ENCODE peak calls at places on chromosomes 6 and 20, in nine cellular contexts. One of them, this sample, is unnamed.

GRCh38 chr6:146029573-146030184 is 817 bp downstream of the GRM1 start:
- DNase-seq in neural crest cell: no peak
- DNase-seq in mammary epithelial cell: no peak
- DNase-seq in IMR-90: no peak
- DNase-seq in transverse colon: no peak
- DNase-seq in GM20000: no peak
- DNase-seq in astrocyte of the cerebellum: no peak
- DNase-seq in brain microvascular endothelial cell: no peak
- DNase-seq in psoas muscle: no peak
- DNase-seq in this sample: no peak

GRCh38 chr6:30647039-30647801 is at the start of gene C6orf136:
- DNase-seq in neural crest cell: peak
- DNase-seq in mammary epithelial cell: peak
- DNase-seq in IMR-90: peak
- DNase-seq in transverse colon: peak
- DNase-seq in GM20000: peak
- DNase-seq in astrocyte of the cerebellum: peak
- DNase-seq in brain microvascular endothelial cell: peak
- DNase-seq in psoas muscle: peak
- DNase-seq in this sample: peak

GRCh38 chr6:114638346-114638745 is 295.5 kb upstream of the HS3ST5 start:
- DNase-seq in neural crest cell: no peak
- DNase-seq in mammary epithelial cell: no peak
- DNase-seq in IMR-90: no peak
- DNase-seq in transverse colon: no peak
- DNase-seq in GM20000: no peak
- DNase-seq in astrocyte of the cerebellum: no peak
- DNase-seq in brain microvascular endothelial cell: no peak
- DNase-seq in psoas muscle: no peak
- DNase-seq in this sample: no peak

GRCh38 chr6:147017153-147017552 is 187.1 kb upstream of the STXBP5 start:
- DNase-seq in neural crest cell: no peak
- DNase-seq in mammary epithelial cell: no peak
- DNase-seq in IMR-90: no peak
- DNase-seq in transverse colon: no peak
- DNase-seq in GM20000: no peak
- DNase-seq in astrocyte of the cerebellum: no peak
- DNase-seq in brain microvascular endothelial cell: no peak
- DNase-seq in psoas muscle: no peak
- DNase-seq in this sample: no peak

GRCh38 chr20:50153500-50154377 is at the start of gene PEDS1:
- DNase-seq in neural crest cell: peak
- DNase-seq in mammary epithelial cell: peak
- DNase-seq in IMR-90: peak
- DNase-seq in transverse colon: peak
- DNase-seq in GM20000: peak
- DNase-seq in astrocyte of the cerebellum: peak
- DNase-seq in brain microvascular endothelial cell: peak
- DNase-seq in psoas muscle: peak
- DNase-seq in this sample: peak

GRCh38 chr20:14337400-14338171 is at the start of gene FLRT3:
- DNase-seq in neural crest cell: peak
- DNase-seq in mammary epithelial cell: peak
- DNase-seq in IMR-90: peak
- DNase-seq in transverse colon: peak
- DNase-seq in GM20000: peak
- DNase-seq in astrocyte of the cerebellum: peak
- DNase-seq in brain microvascular endothelial cell: peak
- DNase-seq in psoas muscle: peak
- DNase-seq in this sample: peak

GRCh38 chr6:111565316-111566221 is 40.1 kb downstream of the TRAF3IP2 start:
- DNase-seq in neural crest cell: no peak
- DNase-seq in mammary epithelial cell: no peak
- DNase-seq in IMR-90: no peak
- DNase-seq in transverse colon: no peak
- DNase-seq in GM20000: peak
- DNase-seq in astrocyte of the cerebellum: no peak
- DNase-seq in brain microvascular endothelial cell: no peak
- DNase-seq in psoas muscle: no peak
- DNase-seq in this sample: peak

GRCh38 chr20:46870041-46870440 is 24.6 kb upstream of the EYA2 start:
- DNase-seq in neural crest cell: no peak
- DNase-seq in mammary epithelial cell: no peak
- DNase-seq in IMR-90: no peak
- DNase-seq in transverse colon: no peak
- DNase-seq in GM20000: no peak
- DNase-seq in astrocyte of the cerebellum: no peak
- DNase-seq in brain microvascular endothelial cell: no peak
- DNase-seq in psoas muscle: no peak
- DNase-seq in this sample: no peak

GRCh38 chr20:47456952-47457724 is 44.5 kb upstream of the NCOA3 start:
- DNase-seq in neural crest cell: no peak
- DNase-seq in mammary epithelial cell: peak
- DNase-seq in IMR-90: peak
- DNase-seq in transverse colon: no peak
- DNase-seq in GM20000: no peak
- DNase-seq in astrocyte of the cerebellum: peak
- DNase-seq in brain microvascular endothelial cell: peak
- DNase-seq in psoas muscle: no peak
- DNase-seq in this sample: no peak

GRCh38 chr6:121000381-121000780 is 333.9 kb downstream of the TBC1D32 start:
- DNase-seq in neural crest cell: no peak
- DNase-seq in mammary epithelial cell: no peak
- DNase-seq in IMR-90: no peak
- DNase-seq in transverse colon: no peak
- DNase-seq in GM20000: no peak
- DNase-seq in astrocyte of the cerebellum: no peak
- DNase-seq in brain microvascular endothelial cell: no peak
- DNase-seq in psoas muscle: no peak
- DNase-seq in this sample: no peak

GRCh38 chr6:4208158-4208557 is 72.8 kb upstream of the ECI2 start:
- DNase-seq in neural crest cell: no peak
- DNase-seq in mammary epithelial cell: no peak
- DNase-seq in IMR-90: no peak
- DNase-seq in transverse colon: no peak
- DNase-seq in GM20000: no peak
- DNase-seq in astrocyte of the cerebellum: no peak
- DNase-seq in brain microvascular endothelial cell: no peak
- DNase-seq in psoas muscle: no peak
- DNase-seq in this sample: no peak

GRCh38 chr20:38697306-38697705 is 27.0 kb upstream of the SLC32A1 start:
- DNase-seq in neural crest cell: no peak
- DNase-seq in mammary epithelial cell: no peak
- DNase-seq in IMR-90: no peak
- DNase-seq in transverse colon: no peak
- DNase-seq in GM20000: no peak
- DNase-seq in astrocyte of the cerebellum: no peak
- DNase-seq in brain microvascular endothelial cell: no peak
- DNase-seq in psoas muscle: no peak
- DNase-seq in this sample: no peak

GRCh38 chr20:50337521-50338466 is 147.2 kb downstream of the CEBPB start:
- DNase-seq in neural crest cell: no peak
- DNase-seq in mammary epithelial cell: no peak
- DNase-seq in IMR-90: no peak
- DNase-seq in transverse colon: no peak
- DNase-seq in GM20000: no peak
- DNase-seq in astrocyte of the cerebellum: no peak
- DNase-seq in brain microvascular endothelial cell: no peak
- DNase-seq in psoas muscle: no peak
- DNase-seq in this sample: no peak

DNA sequence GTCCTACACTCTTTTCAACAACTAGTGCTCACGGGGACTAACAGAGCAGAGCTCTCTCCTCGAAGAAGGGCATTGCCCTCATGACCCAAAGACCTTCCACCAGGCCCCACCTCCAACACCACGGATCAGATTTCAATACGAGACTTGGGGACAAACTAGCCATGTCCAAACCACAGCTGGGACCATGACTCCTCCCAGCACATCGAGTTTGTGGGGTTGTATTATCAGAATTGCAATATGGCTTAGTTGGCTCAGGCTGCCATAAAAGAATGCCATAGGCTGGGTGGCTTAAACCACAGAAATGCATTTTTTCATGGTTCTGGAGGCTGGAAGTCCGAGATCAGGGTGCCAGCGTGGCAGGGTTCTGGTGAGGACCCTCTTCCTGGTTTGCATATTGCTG is 189.7 kb upstream of the PMEPA1 start:
- DNase-seq in neural crest cell: no peak
- DNase-seq in mammary epithelial cell: no peak
- DNase-seq in IMR-90: no peak
- DNase-seq in transverse colon: no peak
- DNase-seq in GM20000: no peak
- DNase-seq in astrocyte of the cerebellum: no peak
- DNase-seq in brain microvascular endothelial cell: no peak
- DNase-seq in psoas muscle: no peak
- DNase-seq in this sample: no peak
- TF ChIP-seq CTCF in neural crest cell: no peak
- TF ChIP-seq CTCF in mammary epithelial cell: no peak
- TF ChIP-seq CTCF in IMR-90: no peak
- TF ChIP-seq CTCF in transverse colon: no peak
- TF ChIP-seq CTCF in GM20000: no peak
- TF ChIP-seq CTCF in astrocyte of the cerebellum: no peak
- TF ChIP-seq CTCF in brain microvascular endothelial cell: no peak
- TF ChIP-seq CTCF in psoas muscle: no peak
- TF ChIP-seq CTCF in this sample: no peak

GRCh38 chr6:89583559-89583958 is 55.0 kb downstream of the LYRM2 start:
- DNase-seq in neural crest cell: no peak
- DNase-seq in mammary epithelial cell: no peak
- DNase-seq in IMR-90: no peak
- DNase-seq in transverse colon: no peak
- DNase-seq in GM20000: no peak
- DNase-seq in astrocyte of the cerebellum: no peak
- DNase-seq in brain microvascular endothelial cell: no peak
- DNase-seq in psoas muscle: no peak
- DNase-seq in this sample: no peak
- TF ChIP-seq CTCF in neural crest cell: no peak
- TF ChIP-seq CTCF in mammary epithelial cell: no peak
- TF ChIP-seq CTCF in IMR-90: no peak
- TF ChIP-seq CTCF in transverse colon: no peak
- TF ChIP-seq CTCF in GM20000: no peak
- TF ChIP-seq CTCF in astrocyte of the cerebellum: no peak
- TF ChIP-seq CTCF in brain microvascular endothelial cell: no peak
- TF ChIP-seq CTCF in psoas muscle: no peak
- TF ChIP-seq CTCF in this sample: no peak

DNA sequence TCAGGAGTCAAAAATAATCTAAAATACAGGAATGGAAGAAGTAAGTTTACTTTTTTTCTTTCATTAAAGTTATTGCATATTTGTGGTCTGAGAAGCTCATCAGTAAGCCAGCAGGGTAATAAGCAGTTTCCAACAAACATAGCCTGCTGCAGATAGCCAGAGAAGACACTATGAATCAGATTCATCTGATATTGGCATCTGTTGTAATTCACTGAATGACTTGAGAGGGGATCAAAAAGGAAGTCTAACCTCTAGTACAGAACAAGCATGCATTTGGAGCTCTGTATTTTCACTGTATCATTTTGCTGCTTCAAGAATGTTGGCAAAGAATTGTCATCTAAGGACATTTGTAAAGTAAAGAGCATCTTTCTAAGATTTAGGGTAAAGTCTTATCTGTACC is 53.8 kb upstream of the UFL1 start:
- DNase-seq in neural crest cell: no peak
- DNase-seq in mammary epithelial cell: no peak
- DNase-seq in IMR-90: no peak
- DNase-seq in transverse colon: no peak
- DNase-seq in GM20000: no peak
- DNase-seq in astrocyte of the cerebellum: no peak
- DNase-seq in brain microvascular endothelial cell: no peak
- DNase-seq in psoas muscle: no peak
- DNase-seq in this sample: no peak
- TF ChIP-seq CTCF in neural crest cell: no peak
- TF ChIP-seq CTCF in mammary epithelial cell: no peak
- TF ChIP-seq CTCF in IMR-90: no peak
- TF ChIP-seq CTCF in transverse colon: no peak
- TF ChIP-seq CTCF in GM20000: no peak
- TF ChIP-seq CTCF in astrocyte of the cerebellum: no peak
- TF ChIP-seq CTCF in brain microvascular endothelial cell: no peak
- TF ChIP-seq CTCF in psoas muscle: no peak
- TF ChIP-seq CTCF in this sample: no peak

GRCh38 chr6:35439308-35439707 is 12.8 kb upstream of the FANCE start:
- DNase-seq in neural crest cell: no peak
- DNase-seq in mammary epithelial cell: no peak
- DNase-seq in IMR-90: no peak
- DNase-seq in transverse colon: no peak
- DNase-seq in GM20000: no peak
- DNase-seq in astrocyte of the cerebellum: no peak
- DNase-seq in brain microvascular endothelial cell: no peak
- DNase-seq in psoas muscle: no peak
- DNase-seq in this sample: no peak

GRCh38 chr6:35435075-35435837 is 16.9 kb upstream of the FANCE start:
- DNase-seq in neural crest cell: no peak
- DNase-seq in mammary epithelial cell: no peak
- DNase-seq in IMR-90: no peak
- DNase-seq in transverse colon: peak
- DNase-seq in GM20000: no peak
- DNase-seq in astrocyte of the cerebellum: no peak
- DNase-seq in brain microvascular endothelial cell: no peak
- DNase-seq in psoas muscle: no peak
- DNase-seq in this sample: no peak

GRCh38 chr6:35438378-35438777 is 13.8 kb upstream of the FANCE start:
- DNase-seq in neural crest cell: no peak
- DNase-seq in mammary epithelial cell: no peak
- DNase-seq in IMR-90: no peak
- DNase-seq in transverse colon: no peak
- DNase-seq in GM20000: no peak
- DNase-seq in astrocyte of the cerebellum: no peak
- DNase-seq in brain microvascular endothelial cell: no peak
- DNase-seq in psoas muscle: no peak
- DNase-seq in this sample: no peak

GRCh38 chr6:35432291-35432690 is 19.8 kb upstream of the FANCE start:
- DNase-seq in neural crest cell: no peak
- DNase-seq in mammary epithelial cell: no peak
- DNase-seq in IMR-90: no peak
- DNase-seq in transverse colon: peak
- DNase-seq in GM20000: no peak
- DNase-seq in astrocyte of the cerebellum: no peak
- DNase-seq in brain microvascular endothelial cell: no peak
- DNase-seq in psoas muscle: no peak
- DNase-seq in this sample: no peak

DNA sequence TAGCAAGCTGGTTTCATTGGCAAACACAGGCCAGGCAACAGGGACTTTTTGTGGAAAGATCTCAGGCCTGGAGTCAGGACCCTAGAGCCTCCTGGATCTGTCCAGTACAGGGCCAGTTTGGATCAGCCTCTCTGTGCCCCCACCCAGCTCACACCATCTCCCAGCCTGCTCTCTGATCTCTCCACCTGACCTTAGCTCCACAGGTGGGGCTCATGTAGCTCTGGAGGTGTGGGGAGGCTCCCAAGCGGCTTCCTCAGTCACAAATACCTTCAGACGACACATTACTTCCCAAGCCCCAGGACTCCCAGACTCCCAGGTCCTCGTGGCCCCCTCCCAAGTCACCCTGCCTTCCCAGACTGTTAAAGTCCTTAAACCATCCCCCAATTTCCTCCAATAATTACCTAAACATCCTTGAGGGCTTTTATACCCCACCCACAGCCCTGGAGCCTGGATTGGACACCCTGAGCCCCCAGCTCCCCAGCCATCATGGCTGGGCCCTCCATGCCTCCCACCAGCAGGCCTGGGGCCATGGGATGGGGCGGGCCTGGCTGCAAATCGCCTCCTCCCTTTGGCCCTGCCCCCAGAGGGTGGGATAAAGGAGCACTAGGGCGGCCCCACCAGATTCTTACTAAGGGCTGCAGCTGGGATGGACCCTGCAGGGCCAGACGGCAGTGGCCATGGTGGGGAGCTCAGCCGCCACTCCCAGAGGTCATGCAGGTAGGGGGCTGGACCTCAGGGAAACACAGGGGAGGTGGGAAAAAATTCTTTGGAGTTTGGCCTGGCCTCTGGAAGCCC is 15.9 kb upstream of the FANCE start:
- DNase-seq in neural crest cell: no peak
- DNase-seq in mammary epithelial cell: no peak
- DNase-seq in IMR-90: no peak
- DNase-seq in transverse colon: no peak
- DNase-seq in GM20000: no peak
- DNase-seq in astrocyte of the cerebellum: no peak
- DNase-seq in brain microvascular endothelial cell: no peak
- DNase-seq in psoas muscle: no peak
- DNase-seq in this sample: no peak
- TF ChIP-seq CTCF in neural crest cell: no peak
- TF ChIP-seq CTCF in mammary epithelial cell: no peak
- TF ChIP-seq CTCF in IMR-90: no peak
- TF ChIP-seq CTCF in transverse colon: no peak
- TF ChIP-seq CTCF in GM20000: no peak
- TF ChIP-seq CTCF in astrocyte of the cerebellum: no peak
- TF ChIP-seq CTCF in brain microvascular endothelial cell: no peak
- TF ChIP-seq CTCF in psoas muscle: no peak
- TF ChIP-seq CTCF in this sample: no peak

This sample was measured in B cell.